ENCODE peak calls at places on chromosomes 6 and 20, in five cellular contexts. E, Q, Z, K and B are unnamed samples.

GRCh38 chr6:139271056-139271455 is 20.7 kb downstream of the TXLNB start:
- DNase-seq in E (peak), Z (no peak), Q (no peak), K (peak), B (no peak)

GRCh38 chr6:39361657-39362486 is 39.4 kb upstream of the KCNK16 start:
- DNase-seq in K (peak), E (peak), Q (peak), Z (peak), B (peak)

GRCh38 chr6:128784266-128784665 is 98.7 kb upstream of the LAMA2 start:
- DNase-seq in E (no peak), K (no peak), Q (no peak), Z (no peak), B (no peak)

GRCh38 chr20:42204261-42204660 is 586.1 kb upstream of the CHD6 start:
- DNase-seq in Q (no peak), E (no peak), K (no peak), Z (peak), B (no peak)

GRCh38 chr6:73652637-73653570 is 888 bp downstream of the SLC17A5 start:
- DNase-seq in Q (peak), E (peak), K (peak), Z (peak), B (peak)

GRCh38 chr6:62103186-62103859 is 182.7 kb downstream of the KHDRBS2 start:
- DNase-seq in Z (no peak), Q (no peak), E (no peak), K (no peak), B (no peak)

GRCh38 chr6:18154507-18155272 is at the start of gene TPMT:
- DNase-seq in Z (peak), Q (peak), K (no peak), E (no peak), B (no peak)

GRCh38 chr20:4045741-4046140 is 30.4 kb upstream of the RNF24 start:
- DNase-seq in K (no peak), Q (no peak), Z (no peak), E (peak), B (no peak)

GRCh38 chr20:53609501-53610445 is 16.1 kb upstream of the ZNF217 start:
- DNase-seq in E (no peak), K (no peak), Z (peak), Q (no peak), B (peak)

GRCh38 chr6:135583256-135583758 is 85.8 kb upstream of the AHI1 start:
- DNase-seq in Z (no peak), E (no peak), K (no peak), Q (no peak), B (no peak)

GRCh38 chr6:119289651-119290050 is 59.9 kb downstream of the MAN1A1 start:
- DNase-seq in Q (no peak), Z (no peak), K (no peak), E (no peak), B (no peak)

GRCh38 chr6:115004982-115005381 is 662.2 kb upstream of the HS3ST5 start:
- DNase-seq in E (no peak), Z (no peak), Q (no peak), K (no peak), B (no peak)

GRCh38 chr6:88662163-88662580 is 301.2 kb downstream of the RNGTT start:
- DNase-seq in K (no peak), Q (no peak), Z (peak), E (no peak), B (no peak)

DNA sequence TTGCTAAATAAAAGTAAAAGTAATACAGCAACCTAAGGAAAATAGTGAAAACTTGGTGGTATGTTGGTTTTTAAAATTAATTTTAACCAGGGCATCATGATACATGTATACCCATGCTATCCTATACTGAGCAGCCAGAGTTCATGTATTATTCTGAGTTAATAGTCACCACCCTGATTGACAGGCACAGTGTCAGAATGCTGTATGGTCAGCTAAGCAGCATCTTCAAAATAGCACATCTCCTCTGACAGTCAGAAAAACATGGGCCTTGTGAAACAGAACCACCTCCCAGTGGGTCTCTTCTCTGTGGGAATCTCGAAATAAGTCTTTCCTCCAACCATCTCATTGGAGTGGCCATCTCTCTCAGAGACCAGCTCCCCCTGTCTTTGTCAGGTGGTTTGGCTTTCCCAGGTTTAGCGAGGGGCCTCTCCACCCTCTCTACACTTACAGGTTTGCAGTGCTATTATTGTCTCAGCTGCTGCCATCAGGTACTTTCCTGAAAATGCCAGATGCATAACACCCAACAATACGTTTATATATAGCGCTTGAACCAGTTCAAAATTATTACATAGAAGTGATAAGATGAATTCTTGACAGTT is 47.1 kb upstream of the RNF8 start:
- DNase-seq in Q (no peak), Z (no peak), K (no peak), E (no peak), B (peak)
- TF ChIP-seq CTCF in Q (no peak), Z (no peak), K (no peak), E (no peak), B (peak)

GRCh38 chr6:42904467-42904866 is 11.4 kb upstream of the PTCRA start:
- DNase-seq in K (no peak), Z (no peak), E (no peak), Q (no peak), B (no peak)

GRCh38 chr6:42901538-42901957 is 14.3 kb upstream of the PTCRA start:
- DNase-seq in K (peak), Z (peak), Q (peak), E (peak), B (peak)

GRCh38 chr6:42898891-42899361 is 16.9 kb upstream of the PTCRA start:
- DNase-seq in E (peak), Z (peak), K (peak), Q (no peak), B (peak)

GRCh38 chr6:42896178-42896719 is 16.8 kb downstream of the RPL7L1 start:
- DNase-seq in Z (no peak), K (no peak), Q (no peak), E (no peak), B (no peak)

GRCh38 chr6:42899871-42900270 is 16.0 kb upstream of the PTCRA start:
- DNase-seq in E (no peak), Z (no peak), Q (no peak), K (no peak), B (no peak)
- TF ChIP-seq CTCF in E (no peak), Z (no peak), Q (no peak), K (no peak), B (no peak)

GRCh38 chr6:113320653-113321052 is 536.5 kb upstream of the MARCKS start:
- DNase-seq in K (no peak), Q (no peak), Z (no peak), E (no peak), B (no peak)
- TF ChIP-seq CTCF in K (no peak), Q (no peak), Z (no peak), E (no peak), B (no peak)

DNA sequence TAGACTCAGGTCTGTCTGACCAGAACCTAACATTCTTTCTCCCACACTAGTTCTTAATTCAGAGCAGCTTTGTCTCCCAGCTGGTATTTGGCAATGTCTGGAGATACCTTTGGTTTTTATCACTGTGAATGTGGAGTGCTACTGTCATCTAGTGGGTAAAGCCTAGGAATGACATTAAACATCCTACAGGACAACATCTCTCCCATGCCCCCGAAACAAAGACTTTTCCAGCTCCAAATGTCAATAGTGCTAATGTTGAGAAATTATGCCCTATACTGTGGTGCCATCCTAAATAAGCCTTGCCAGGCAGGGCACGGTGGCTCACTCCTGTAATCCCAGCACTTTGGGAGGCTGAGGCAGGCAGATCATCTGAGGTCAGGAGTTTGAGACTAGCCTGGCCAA is 4.2 kb upstream of the TTPAL start:
- DNase-seq in K (no peak), Q (no peak), Z (peak), E (peak), B (no peak)
- TF ChIP-seq CTCF in K (no peak), Q (no peak), Z (peak), E (peak), B (peak)